ENCODE peak calls at places on chromosomes 11 and 22, in nine cellular contexts. U is Peyer's patch, A is esophagus squamous epithelium, K is lower leg skin, T is brain microvascular endothelial cell, C is A549, H is AG09309, N is fibroblast of villous mesenchyme, M is WTC11. J is an unnamed sample.

GRCh38 chr11:720642-721346 is 14.8 kb downstream of the EPS8L2 start:
- DNase-seq in C (no peak), H (no peak), M (peak), U (no peak), T (no peak), K (no peak), N (peak), A (no peak), J (peak)

GRCh38 chr11:111986589-111986988 is 38.6 kb upstream of the DLAT start:
- DNase-seq in A (no peak), N (no peak), T (no peak), M (no peak), U (no peak), C (no peak), K (no peak), H (no peak), J (no peak)

GRCh38 chr11:123560001-123560400 is 94.4 kb downstream of the SCN3B start:
- DNase-seq in K (no peak), U (no peak), M (no peak), H (peak), A (no peak), N (peak), C (no peak), T (peak), J (no peak)

GRCh38 chr11:93288079-93288478 is 42.5 kb upstream of the DEUP1 start:
- DNase-seq in A (no peak), U (no peak), C (no peak), M (no peak), T (no peak), K (no peak), H (no peak), N (no peak), J (no peak)

GRCh38 chr11:67409261-67409666 is 5.4 kb downstream of the TBC1D10C start:
- DNase-seq in N (no peak), K (no peak), U (peak), A (no peak), T (no peak), H (no peak), M (no peak), C (no peak), J (no peak)

GRCh38 chr11:126638663-126639062 is 283.2 kb downstream of the ST3GAL4 start:
- DNase-seq in M (no peak), T (no peak), K (no peak), C (no peak), A (no peak), H (no peak), N (no peak), U (no peak), J (no peak)

GRCh38 chr22:35446365-35446764 is 46.4 kb downstream of the MCM5 start:
- DNase-seq in M (no peak), N (peak), K (no peak), C (no peak), H (peak), U (no peak), T (peak), A (no peak), J (no peak)

GRCh38 chr22:47172771-47173534 is 410.5 kb downstream of the TBC1D22A start:
- DNase-seq in H (no peak), T (no peak), C (no peak), K (no peak), M (peak), U (no peak), A (no peak), N (no peak), J (peak)

GRCh38 chr11:7904910-7905309 is 26.2 kb downstream of the OR10A6 start:
- DNase-seq in A (no peak), T (peak), M (no peak), U (no peak), C (no peak), K (no peak), N (peak), H (peak), J (no peak)
- TF ChIP-seq CTCF in A (no peak), T (peak), M (no peak), U (no peak), C (no peak), K (no peak), N (peak), H (peak), J (peak)

DNA sequence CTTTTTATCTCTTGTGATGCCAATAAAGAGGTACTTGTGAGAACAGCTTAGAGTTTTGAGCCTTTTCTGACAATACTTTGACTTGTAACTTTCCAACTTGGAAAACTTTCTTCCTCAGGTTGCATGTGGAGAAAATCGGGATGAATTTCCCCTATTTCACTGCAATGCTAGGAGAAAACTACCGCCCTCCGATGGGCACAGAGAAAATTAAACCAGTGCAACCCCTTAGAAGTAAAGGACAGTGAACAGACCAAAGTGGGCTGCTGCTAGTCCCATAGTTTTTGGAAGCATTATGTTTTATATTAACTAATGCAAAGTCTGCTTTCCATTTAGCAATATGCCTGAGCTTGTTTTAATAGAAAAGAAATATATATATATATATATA is 195.5 kb upstream of the RAG2 start:
- DNase-seq in K (no peak), A (no peak), C (no peak), U (no peak), T (no peak), H (no peak), N (no peak), M (no peak), J (no peak)
- TF ChIP-seq CTCF in K (no peak), A (no peak), C (no peak), U (no peak), T (peak), H (no peak), N (no peak), M (no peak), J (peak)

DNA sequence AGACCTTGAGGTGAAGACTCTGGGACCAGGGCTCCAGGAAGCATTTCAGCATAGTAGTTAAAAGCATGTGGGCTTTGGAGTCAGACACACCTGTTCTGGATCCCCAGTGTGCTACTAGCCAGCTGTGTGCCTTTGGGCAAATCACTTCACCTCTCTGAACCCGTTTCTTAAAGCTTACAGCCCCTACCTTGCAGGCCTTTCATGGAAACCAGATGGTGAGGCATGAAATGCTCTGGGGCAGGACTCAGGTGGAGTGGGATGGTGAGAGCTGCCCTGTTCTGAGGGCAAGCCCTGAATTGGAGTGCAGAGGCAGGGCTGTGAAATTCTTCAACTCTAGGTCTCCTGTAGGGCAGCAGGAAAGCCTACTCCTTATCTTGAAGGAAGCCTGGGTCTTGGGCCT is 10.5 kb downstream of the UCP2 start:
- DNase-seq in U (no peak), A (no peak), H (no peak), N (no peak), K (no peak), C (no peak), M (no peak), T (no peak), J (no peak)
- TF ChIP-seq CTCF in U (no peak), A (no peak), H (no peak), N (no peak), K (no peak), C (no peak), M (no peak), T (no peak), J (no peak)

GRCh38 chr11:2940166-2940929 is 11.1 kb upstream of the PHLDA2 start:
- DNase-seq in U (no peak), N (peak), A (no peak), M (no peak), H (no peak), T (no peak), K (no peak), C (peak), J (no peak)

GRCh38 chr11:2943711-2944118 is 14.5 kb upstream of the PHLDA2 start:
- DNase-seq in U (no peak), H (no peak), C (no peak), K (no peak), M (no peak), N (no peak), A (no peak), T (no peak), J (no peak)

GRCh38 chr11:2942447-2942846 is 13.2 kb upstream of the PHLDA2 start:
- DNase-seq in A (no peak), H (no peak), U (no peak), N (no peak), M (no peak), K (no peak), C (no peak), T (no peak), J (no peak)

GRCh38 chr11:2942872-2943710 is 13.9 kb upstream of the PHLDA2 start:
- DNase-seq in N (no peak), C (no peak), K (no peak), H (no peak), M (no peak), T (no peak), A (no peak), U (no peak), J (no peak)

DNA sequence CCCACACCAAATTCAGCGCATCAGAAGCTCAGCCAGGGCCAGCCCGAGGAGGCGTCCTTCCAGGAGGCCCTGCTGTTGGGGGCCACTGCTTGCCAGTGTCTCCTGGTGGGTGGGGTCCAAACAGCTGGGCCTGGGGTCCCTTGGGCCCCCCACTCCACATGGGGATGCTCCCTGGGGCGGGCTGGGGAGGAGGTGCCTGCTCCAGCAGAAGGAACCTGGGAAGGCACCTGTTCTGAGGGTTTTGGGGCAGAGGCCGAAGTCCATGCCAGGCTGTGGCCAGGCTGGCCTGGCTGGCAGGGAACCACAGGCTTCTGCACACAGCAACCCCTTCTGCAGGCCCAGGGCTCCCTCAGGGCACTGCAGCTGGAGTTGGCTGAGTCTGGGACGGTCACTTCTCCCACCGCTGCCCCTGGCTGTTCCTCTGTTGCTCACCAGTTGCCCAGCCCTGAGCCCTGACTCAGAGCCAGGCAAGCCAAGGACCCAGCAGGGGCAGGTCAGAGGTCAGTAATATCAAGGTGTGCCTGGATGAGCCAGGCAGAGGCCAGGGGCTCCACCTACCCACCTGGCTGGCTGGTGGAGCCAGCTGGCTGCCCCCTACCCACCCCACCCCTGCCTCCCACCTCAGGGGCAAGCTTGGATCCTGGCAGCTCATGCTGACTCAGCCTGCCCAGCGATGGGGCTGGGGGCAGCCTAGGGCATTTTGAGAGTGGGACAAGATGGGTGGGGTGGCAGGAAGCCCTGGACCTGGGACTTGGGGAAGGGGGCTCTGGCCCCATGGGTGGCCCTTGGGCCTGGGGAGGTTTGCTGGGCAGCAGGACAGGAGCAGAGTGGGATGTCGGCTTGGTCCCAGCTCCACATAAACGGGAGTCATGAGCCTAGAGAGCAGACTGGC is 12.0 kb upstream of the PHLDA2 start:
- DNase-seq in N (no peak), H (no peak), C (peak), K (no peak), T (no peak), A (no peak), U (no peak), M (no peak), J (no peak)
- TF ChIP-seq CTCF in N (no peak), H (no peak), C (no peak), K (no peak), T (no peak), A (no peak), U (no peak), M (no peak), J (no peak)

GRCh38 chr11:119782673-119783072 is 53.7 kb upstream of the NECTIN1 start:
- DNase-seq in U (no peak), C (no peak), T (peak), M (no peak), N (no peak), K (no peak), H (no peak), A (no peak), J (no peak)

GRCh38 chr11:119779195-119780071 is 50.4 kb upstream of the NECTIN1 start:
- DNase-seq in A (no peak), N (no peak), H (no peak), T (no peak), U (no peak), M (no peak), C (no peak), K (no peak), J (no peak)

GRCh38 chr11:119782021-119782420 is 53.0 kb upstream of the NECTIN1 start:
- DNase-seq in M (peak), N (no peak), T (no peak), H (no peak), A (no peak), U (no peak), C (no peak), K (no peak), J (no peak)

GRCh38 chr11:119778391-119779194 is 49.6 kb upstream of the NECTIN1 start:
- DNase-seq in A (no peak), M (no peak), C (no peak), U (no peak), T (no peak), N (no peak), K (no peak), H (no peak), J (no peak)

GRCh38 chr11:119780264-119780953 is 51.4 kb upstream of the NECTIN1 start:
- DNase-seq in N (no peak), U (no peak), H (no peak), A (no peak), M (no peak), T (no peak), K (no peak), C (no peak), J (no peak)
- TF ChIP-seq CTCF in N (no peak), U (no peak), H (no peak), A (no peak), M (no peak), T (no peak), K (no peak), C (no peak), J (no peak)

J was measured in type B pancreatic cell.